ENCODE peak calls at places on chromosomes 4 and X, in eight cellular contexts. One of them, this sample, is unnamed.
A peak's percentile ranks its signal among the peaks of the same experiment; 100 is the strongest.

GRCh38 chrX:14352511-14352910 is 176.8 kb upstream of the GLRA2 start:
- DNase-seq in neural crest cell: no peak
- DNase-seq in memory B cell: no peak
- DNase-seq in mesenchymal stem cell: no peak
- DNase-seq in nephron progenitor cell: no peak
- DNase-seq in stimulated activated CD4-positive, alpha-beta T cell treated with anti-CD3 and anti-CD28 coated beads, Interleukin-12 subunit alpha, Interleukin-12 subunit beta, amount 100 ng/mL, for 24 hours: no peak
- DNase-seq in PC-9: no peak
- DNase-seq in kidney glomerular epithelial cell: no peak
- DNase-seq in this sample: no peak

GRCh38 chr4:100149190-100149589 is 41.1 kb downstream of the DDIT4L start:
- DNase-seq in neural crest cell: no peak
- DNase-seq in memory B cell: no peak
- DNase-seq in mesenchymal stem cell: no peak
- DNase-seq in nephron progenitor cell: no peak
- DNase-seq in stimulated activated CD4-positive, alpha-beta T cell treated with anti-CD3 and anti-CD28 coated beads, Interleukin-12 subunit alpha, Interleukin-12 subunit beta, amount 100 ng/mL, for 24 hours: no peak
- DNase-seq in PC-9: no peak
- DNase-seq in kidney glomerular epithelial cell: no peak
- DNase-seq in this sample: no peak

GRCh38 chrX:94961730-94962129 is 1287.7 kb downstream of the FAM133A start:
- DNase-seq in neural crest cell: no peak
- DNase-seq in memory B cell: no peak
- DNase-seq in mesenchymal stem cell: no peak
- DNase-seq in nephron progenitor cell: no peak
- DNase-seq in stimulated activated CD4-positive, alpha-beta T cell treated with anti-CD3 and anti-CD28 coated beads, Interleukin-12 subunit alpha, Interleukin-12 subunit beta, amount 100 ng/mL, for 24 hours: no peak
- DNase-seq in PC-9: no peak
- DNase-seq in kidney glomerular epithelial cell: no peak
- DNase-seq in this sample: no peak

GRCh38 chr4:166277406-166277805 is 404.4 kb downstream of the TLL1 start:
- DNase-seq in neural crest cell: no peak
- DNase-seq in memory B cell: no peak
- DNase-seq in mesenchymal stem cell: no peak
- DNase-seq in nephron progenitor cell: no peak
- DNase-seq in stimulated activated CD4-positive, alpha-beta T cell treated with anti-CD3 and anti-CD28 coated beads, Interleukin-12 subunit alpha, Interleukin-12 subunit beta, amount 100 ng/mL, for 24 hours: no peak
- DNase-seq in PC-9: no peak
- DNase-seq in kidney glomerular epithelial cell: no peak
- DNase-seq in this sample: no peak

GRCh38 chr4:117893207-117893606 is 141.1 kb upstream of the NDST3 start:
- DNase-seq in neural crest cell: no peak
- DNase-seq in memory B cell: no peak
- DNase-seq in mesenchymal stem cell: no peak
- DNase-seq in nephron progenitor cell: no peak
- DNase-seq in stimulated activated CD4-positive, alpha-beta T cell treated with anti-CD3 and anti-CD28 coated beads, Interleukin-12 subunit alpha, Interleukin-12 subunit beta, amount 100 ng/mL, for 24 hours: no peak
- DNase-seq in PC-9: no peak
- DNase-seq in kidney glomerular epithelial cell: peak; percentile 79
- DNase-seq in this sample: no peak

GRCh38 chrX:38437093-38437492 is 84.7 kb downstream of the OTC start:
- DNase-seq in neural crest cell: no peak
- DNase-seq in memory B cell: no peak
- DNase-seq in mesenchymal stem cell: no peak
- DNase-seq in nephron progenitor cell: no peak
- DNase-seq in stimulated activated CD4-positive, alpha-beta T cell treated with anti-CD3 and anti-CD28 coated beads, Interleukin-12 subunit alpha, Interleukin-12 subunit beta, amount 100 ng/mL, for 24 hours: no peak
- DNase-seq in PC-9: no peak
- DNase-seq in kidney glomerular epithelial cell: no peak
- DNase-seq in this sample: no peak

GRCh38 chrX:43557792-43558191 is 98.3 kb upstream of the MAOA start:
- DNase-seq in neural crest cell: peak; percentile 55
- DNase-seq in memory B cell: peak; percentile 59
- DNase-seq in mesenchymal stem cell: peak; percentile 54
- DNase-seq in nephron progenitor cell: peak; percentile 58
- DNase-seq in stimulated activated CD4-positive, alpha-beta T cell treated with anti-CD3 and anti-CD28 coated beads, Interleukin-12 subunit alpha, Interleukin-12 subunit beta, amount 100 ng/mL, for 24 hours: peak; percentile 23
- DNase-seq in PC-9: peak; percentile 6
- DNase-seq in kidney glomerular epithelial cell: peak; percentile 2
- DNase-seq in this sample: peak; percentile 62

GRCh38 chr4:67575232-67575888 is 16.8 kb downstream of the STAP1 start:
- DNase-seq in neural crest cell: no peak
- DNase-seq in memory B cell: no peak
- DNase-seq in mesenchymal stem cell: no peak
- DNase-seq in nephron progenitor cell: no peak
- DNase-seq in stimulated activated CD4-positive, alpha-beta T cell treated with anti-CD3 and anti-CD28 coated beads, Interleukin-12 subunit alpha, Interleukin-12 subunit beta, amount 100 ng/mL, for 24 hours: no peak
- DNase-seq in PC-9: no peak
- DNase-seq in kidney glomerular epithelial cell: no peak
- DNase-seq in this sample: no peak

GRCh38 chrX:142156567-142156966 is 48.5 kb downstream of the MAGEC2 start:
- DNase-seq in neural crest cell: no peak
- DNase-seq in memory B cell: no peak
- DNase-seq in mesenchymal stem cell: no peak
- DNase-seq in nephron progenitor cell: peak; percentile 34
- DNase-seq in stimulated activated CD4-positive, alpha-beta T cell treated with anti-CD3 and anti-CD28 coated beads, Interleukin-12 subunit alpha, Interleukin-12 subunit beta, amount 100 ng/mL, for 24 hours: no peak
- DNase-seq in PC-9: no peak
- DNase-seq in kidney glomerular epithelial cell: no peak
- DNase-seq in this sample: no peak

GRCh38 chrX:71634366-71634765 is 16.1 kb upstream of the CXCR3 start:
- DNase-seq in neural crest cell: no peak
- DNase-seq in memory B cell: no peak
- DNase-seq in mesenchymal stem cell: no peak
- DNase-seq in nephron progenitor cell: no peak
- DNase-seq in stimulated activated CD4-positive, alpha-beta T cell treated with anti-CD3 and anti-CD28 coated beads, Interleukin-12 subunit alpha, Interleukin-12 subunit beta, amount 100 ng/mL, for 24 hours: no peak
- DNase-seq in PC-9: no peak
- DNase-seq in kidney glomerular epithelial cell: no peak
- DNase-seq in this sample: no peak

GRCh38 chrX:107731831-107732502 is 43.6 kb downstream of the TSC22D3 start:
- DNase-seq in neural crest cell: no peak
- DNase-seq in memory B cell: no peak
- DNase-seq in mesenchymal stem cell: peak; percentile 85
- DNase-seq in nephron progenitor cell: peak; percentile 39
- DNase-seq in stimulated activated CD4-positive, alpha-beta T cell treated with anti-CD3 and anti-CD28 coated beads, Interleukin-12 subunit alpha, Interleukin-12 subunit beta, amount 100 ng/mL, for 24 hours: no peak
- DNase-seq in PC-9: peak; percentile 93
- DNase-seq in kidney glomerular epithelial cell: peak; percentile 77
- DNase-seq in this sample: no peak

GRCh38 chr4:108048157-108048556 is 58.5 kb downstream of the HADH start:
- DNase-seq in neural crest cell: no peak
- DNase-seq in memory B cell: no peak
- DNase-seq in mesenchymal stem cell: no peak
- DNase-seq in nephron progenitor cell: no peak
- DNase-seq in stimulated activated CD4-positive, alpha-beta T cell treated with anti-CD3 and anti-CD28 coated beads, Interleukin-12 subunit alpha, Interleukin-12 subunit beta, amount 100 ng/mL, for 24 hours: no peak
- DNase-seq in PC-9: no peak
- DNase-seq in kidney glomerular epithelial cell: no peak
- DNase-seq in this sample: no peak

GRCh38 chrX:32592786-32593185 is 618.6 kb downstream of the DMD start:
- DNase-seq in neural crest cell: no peak
- DNase-seq in memory B cell: no peak
- DNase-seq in mesenchymal stem cell: no peak
- DNase-seq in nephron progenitor cell: no peak
- DNase-seq in stimulated activated CD4-positive, alpha-beta T cell treated with anti-CD3 and anti-CD28 coated beads, Interleukin-12 subunit alpha, Interleukin-12 subunit beta, amount 100 ng/mL, for 24 hours: no peak
- DNase-seq in PC-9: no peak
- DNase-seq in kidney glomerular epithelial cell: no peak
- DNase-seq in this sample: no peak

GRCh38 chrX:128807367-128807766 is 715.9 kb downstream of the SMARCA1 start:
- DNase-seq in neural crest cell: no peak
- DNase-seq in memory B cell: no peak
- DNase-seq in mesenchymal stem cell: no peak
- DNase-seq in nephron progenitor cell: no peak
- DNase-seq in stimulated activated CD4-positive, alpha-beta T cell treated with anti-CD3 and anti-CD28 coated beads, Interleukin-12 subunit alpha, Interleukin-12 subunit beta, amount 100 ng/mL, for 24 hours: no peak
- DNase-seq in PC-9: no peak
- DNase-seq in kidney glomerular epithelial cell: no peak
- DNase-seq in this sample: no peak

GRCh38 chr4:158538176-158538575 is 16.5 kb downstream of the RXFP1 start:
- DNase-seq in neural crest cell: no peak
- DNase-seq in memory B cell: no peak
- DNase-seq in mesenchymal stem cell: peak; percentile 2
- DNase-seq in nephron progenitor cell: no peak
- DNase-seq in stimulated activated CD4-positive, alpha-beta T cell treated with anti-CD3 and anti-CD28 coated beads, Interleukin-12 subunit alpha, Interleukin-12 subunit beta, amount 100 ng/mL, for 24 hours: no peak
- DNase-seq in PC-9: no peak
- DNase-seq in kidney glomerular epithelial cell: no peak
- DNase-seq in this sample: no peak

GRCh38 chr4:114606240-114606639 is 7.6 kb downstream of the UGT8 start:
- DNase-seq in neural crest cell: no peak
- DNase-seq in memory B cell: no peak
- DNase-seq in mesenchymal stem cell: no peak
- DNase-seq in nephron progenitor cell: no peak
- DNase-seq in stimulated activated CD4-positive, alpha-beta T cell treated with anti-CD3 and anti-CD28 coated beads, Interleukin-12 subunit alpha, Interleukin-12 subunit beta, amount 100 ng/mL, for 24 hours: no peak
- DNase-seq in PC-9: no peak
- DNase-seq in kidney glomerular epithelial cell: no peak
- DNase-seq in this sample: no peak

This sample was measured in natural killer cell treated with Interleukin-12 subunit alpha and Interleukin-12 subunit beta and Interleukin-15 and Interleukin-18, amount 100 ng/mL, for 72 hours.